ENCODE peak calls at places on chromosome 3, in ten cellular contexts. W, K, O, D, X, R, V, Q, U and I are unnamed samples.
A peak's percentile ranks its signal among the peaks of the same experiment; 100 is the strongest.

GRCh38 chr3:124275421-124275820 is 283.5 kb upstream of the ROPN1 start:
- DNase-seq in O (no peak), K (no peak), V (peak; percentile 75), X (no peak), W (peak; percentile 42), D (no peak), U (no peak), Q (no peak), R (no peak), I (no peak)

GRCh38 chr3:138348950-138349739 is 766 bp downstream of the MRAS start:
- DNase-seq in K (peak; percentile 61), O (peak; percentile 26), X (no peak), W (peak; percentile 9), U (peak; percentile 21), R (no peak), D (no peak), V (peak; percentile 74), Q (no peak), I (peak; percentile 46)

GRCh38 chr3:99881121-99881524 is 63.5 kb downstream of the CMSS1 start:
- DNase-seq in X (no peak), V (no peak), U (no peak), R (no peak), D (no peak), K (no peak), O (no peak), Q (no peak), W (no peak), I (no peak)

GRCh38 chr3:15050405-15051092 is 14.6 kb downstream of the MRPS25 start:
- DNase-seq in X (no peak), W (no peak), V (no peak), D (peak; percentile 61), K (no peak), Q (no peak), O (no peak), U (no peak), R (peak; percentile 96), I (no peak)

GRCh38 chr3:38297947-38298711 is 16.0 kb downstream of the SLC22A14 start:
- DNase-seq in D (peak; percentile 23), U (no peak), W (no peak), R (peak; percentile 27), Q (peak; percentile 42), V (no peak), K (no peak), O (peak; percentile 29), X (no peak), I (no peak)

GRCh38 chr3:33578325-33579180 is 138.3 kb upstream of the UBP1 start:
- DNase-seq in O (peak; percentile 35), D (no peak), K (no peak), R (no peak), V (no peak), W (no peak), U (no peak), Q (peak; percentile 87), X (no peak), I (peak; percentile 32)

GRCh38 chr3:177459397-177459796 is 262.1 kb upstream of the TBL1XR1 start:
- DNase-seq in U (no peak), V (no peak), Q (peak; percentile 58), O (peak; percentile 74), R (no peak), X (no peak), K (no peak), W (no peak), D (no peak), I (peak; percentile 10)

GRCh38 chr3:16828815-16829214 is 55.9 kb upstream of the PLCL2 start:
- DNase-seq in K (no peak), D (peak; percentile 85), O (peak; percentile 26), V (no peak), U (peak; percentile 50), W (peak; percentile 77), X (peak; percentile 50), R (peak; percentile 77), Q (peak; percentile 66), I (peak; percentile 56)

GRCh38 chr3:17014286-17014685 is 129.5 kb downstream of the PLCL2 start:
- DNase-seq in K (no peak), Q (no peak), X (no peak), V (no peak), D (no peak), O (no peak), U (no peak), W (no peak), R (no peak), I (no peak)

GRCh38 chr3:183481582-183481981 is 53.2 kb upstream of the MCF2L2 start:
- DNase-seq in Q (peak; percentile 97), K (no peak), D (no peak), O (peak; percentile 50), V (no peak), W (no peak), X (no peak), U (no peak), R (no peak), I (no peak)

GRCh38 chr3:99783009-99783573 is 34.6 kb upstream of the CMSS1 start:
- DNase-seq in O (peak; percentile 95), Q (peak; percentile 7), W (no peak), U (no peak), X (no peak), K (no peak), D (no peak), V (no peak), R (no peak), I (peak; percentile 89)

GRCh38 chr3:12877040-12877439 is 35.7 kb upstream of the RPL32 start:
- DNase-seq in W (no peak), X (no peak), O (no peak), U (no peak), V (no peak), D (no peak), Q (no peak), R (no peak), K (no peak), I (no peak)

GRCh38 chr3:56118968-56119367 is 349.3 kb downstream of the ERC2 start:
- DNase-seq in U (no peak), Q (no peak), O (no peak), R (no peak), K (no peak), W (no peak), V (no peak), X (no peak), D (no peak), I (no peak)

GRCh38 chr3:157865449-157865862 is 240.8 kb downstream of the SHOX2 start:
- DNase-seq in O (no peak), R (peak; percentile 57), D (peak; percentile 70), W (peak; percentile 64), K (no peak), X (no peak), U (peak; percentile 44), Q (no peak), V (no peak), I (peak; percentile 9)

GRCh38 chr3:19190136-19190535 is 41.8 kb downstream of the KCNH8 start:
- DNase-seq in U (no peak), V (no peak), X (no peak), O (no peak), Q (no peak), D (no peak), R (no peak), K (no peak), W (no peak), I (no peak)

GRCh38 chr3:152176241-152176640 is 92.5 kb upstream of the MBNL1 start:
- DNase-seq in R (no peak), U (no peak), X (no peak), D (no peak), K (no peak), V (no peak), W (no peak), Q (no peak), O (peak; percentile 31), I (no peak)

GRCh38 chr3:2615080-2615479 is 495.1 kb downstream of the IL5RA start:
- DNase-seq in U (no peak), V (no peak), D (no peak), O (no peak), W (no peak), K (no peak), X (no peak), R (no peak), Q (no peak), I (no peak)

GRCh38 chr3:194249323-194250103 is 101.6 kb downstream of the CPN2 start:
- DNase-seq in W (no peak), U (no peak), K (no peak), Q (no peak), R (no peak), V (no peak), D (no peak), O (no peak), X (peak; percentile 25), I (no peak)

GRCh38 chr3:185225523-185225922 is 28.3 kb downstream of the EHHADH start:
- DNase-seq in K (no peak), X (no peak), Q (peak; percentile 63), R (no peak), O (peak; percentile 77), W (no peak), U (no peak), V (no peak), D (no peak), I (peak; percentile 37)

GRCh38 chr3:143236226-143236964 is 116.8 kb downstream of the CHST2 start:
- DNase-seq in D (no peak), R (peak; percentile 45), O (no peak), W (no peak), V (no peak), U (no peak), Q (no peak), X (no peak), K (no peak), I (no peak)
- H3K4me3 ChIP-seq in D (no peak overlapping the region), R (no peak overlapping the region), O (no peak overlapping the region), W (no peak overlapping the region), V (no peak overlapping the region), U (no peak overlapping the region), Q (no peak overlapping the region), X (no peak overlapping the region), K (no peak overlapping the region), I (no peak overlapping the region)

DNA sequence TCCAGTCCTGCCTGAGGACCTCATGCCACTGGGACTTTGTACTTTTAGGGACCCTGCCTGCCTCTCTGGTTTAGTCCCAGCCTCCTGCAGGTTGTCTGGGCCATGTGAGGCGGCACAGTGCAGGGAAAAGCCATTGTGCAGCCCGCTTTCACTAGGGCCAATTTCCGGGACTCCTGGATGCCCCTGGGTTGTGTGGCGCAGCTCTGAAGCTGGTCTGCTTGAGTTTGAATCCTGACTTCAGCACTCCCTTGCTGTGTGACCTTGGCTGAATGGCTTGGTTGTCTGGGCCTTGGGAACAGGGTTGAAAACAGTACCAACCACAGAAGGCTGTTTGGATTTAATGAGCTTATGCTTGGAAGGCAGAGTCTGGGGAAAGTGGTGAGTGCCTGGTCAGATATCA is 8.3 kb downstream of the TEX264 start:
- DNase-seq in K (peak; percentile 1), R (no peak), X (no peak), Q (no peak), U (no peak), O (no peak), W (no peak), V (no peak), D (no peak), I (no peak)
- H3K36me3 ChIP-seq in K (peaks cover 58% of the 10 kb centered on the region), R (peaks cover 28% of the 10 kb centered on the region), X (peaks cover 11% of the 10 kb centered on the region), Q (no peaks in the 10 kb centered on the region), U (no peaks in the 10 kb centered on the region), O (peaks cover 18% of the 10 kb centered on the region), W (no peaks in the 10 kb centered on the region), V (no peaks in the 10 kb centered on the region), D (no peaks in the 10 kb centered on the region), I (peaks cover under 1% of the 10 kb centered on the region)

GRCh38 chr3:52056968-52057805 is 816 bp upstream of the DUSP7 start:
- DNase-seq in D (peak; percentile 99), X (peak; percentile 100), Q (peak; percentile 97), O (peak; percentile 97), U (peak; percentile 100), R (peak; percentile 99), K (peak; percentile 100), V (peak; percentile 100), W (peak; percentile 99), I (peak; percentile 99)
- TF ChIP-seq CTCF in D (no peak), X (no peak), Q (peak; percentile 29), O (no peak), U (no peak), R (no peak), K (no peak), V (no peak), W (peak; percentile 10), I (no peak)

GRCh38 chr3:147411235-147411607 is 2.1 kb downstream of the ZIC1 start:
- DNase-seq in O (peak; percentile 7), V (no peak), U (no peak), X (no peak), D (no peak), W (no peak), R (no peak), Q (no peak), K (no peak), I (peak; percentile 40)
- H3K4me3 ChIP-seq in O (peak overlapping the region; percentile 17), V (peak overlapping the region; percentile 24), U (peak overlapping the region; percentile 12), X (peak overlapping the region; percentile 44), D (peak overlapping the region; percentile 21), W (no peak overlapping the region), R (no peak overlapping the region), Q (no peak overlapping the region), K (peak overlapping the region; percentile 75), I (peak overlapping the region; percentile 13)